ENCODE peak calls at places on chromosomes 12 and 14, in five cellular contexts. N is ovary, D is IMR-90, W is mucosa of descending colon, J is GM12865. K is an unnamed sample.
A peak's percentile ranks its signal among the peaks of the same experiment; 100 is the strongest.

GRCh38 chr12:67035121-67035520 is 234.0 kb upstream of the CAND1 start:
- DNase-seq in N (no peak), D (no peak), W (no peak), J (no peak), K (no peak)

GRCh38 chr12:54984602-54985376 is at the start of gene TESPA1:
- DNase-seq in N (peak; percentile 55), D (no peak), W (peak; percentile 57), J (peak; percentile 94), K (no peak)

GRCh38 chr14:34616360-34616759 is 13.6 kb downstream of the SNX6 start:
- DNase-seq in N (no peak), D (no peak), W (no peak), J (no peak), K (no peak)

GRCh38 chr12:31591308-31591901 is 469 bp upstream of the DENND5B start:
- DNase-seq in N (no peak), D (no peak), W (no peak), J (peak; percentile 85), K (peak; percentile 25)

GRCh38 chr12:52050771-52051541 is at the start of gene NR4A1:
- DNase-seq in N (peak; percentile 100), D (peak; percentile 95), W (peak; percentile 99), J (peak; percentile 91), K (peak; percentile 94)

GRCh38 chr12:28569698-28570411 is 379.6 kb downstream of the CCDC91 start:
- DNase-seq in N (no peak), D (peak; percentile 80), W (no peak), J (no peak), K (peak; percentile 97)

GRCh38 chr12:106138646-106139421 is at the start of gene NUAK1:
- DNase-seq in N (peak; percentile 68), D (peak; percentile 45), W (peak; percentile 77), J (no peak), K (peak; percentile 82)

GRCh38 chr12:110816761-110817160 is 30.0 kb upstream of the CCDC63 start:
- DNase-seq in N (no peak), D (no peak), W (no peak), J (no peak), K (no peak)

GRCh38 chr12:6234906-6235305 is 34.7 kb downstream of the CD9 start:
- DNase-seq in N (no peak), D (no peak), W (no peak), J (no peak), K (no peak)

GRCh38 chr14:80927385-80927989 is 14.1 kb downstream of the CEP128 start:
- DNase-seq in N (no peak), D (no peak), W (no peak), J (no peak), K (no peak)

GRCh38 chr12:89949457-89950195 is 241.0 kb upstream of the ATP2B1 start:
- DNase-seq in N (peak; percentile 19), D (peak; percentile 64), W (no peak), J (peak; percentile 93), K (peak; percentile 81)

GRCh38 chr14:101254805-101255764 is 306.2 kb upstream of the DIO3 start:
- DNase-seq in N (peak; percentile 47), D (no peak), W (no peak), J (no peak), K (no peak)

GRCh38 chr12:31732926-31733548 is 4.2 kb upstream of the AMN1 start:
- DNase-seq in N (no peak), D (peak; percentile 83), W (no peak), J (peak; percentile 79), K (peak; percentile 75)

GRCh38 chr12:38984388-38984787 is 79.0 kb upstream of the CPNE8 start:
- DNase-seq in N (no peak), D (no peak), W (no peak), J (no peak), K (no peak)

GRCh38 chr14:32662234-32662633 is 276.4 kb upstream of the NPAS3 start:
- DNase-seq in N (no peak), D (no peak), W (no peak), J (no peak), K (peak; percentile 26)

GRCh38 chr14:51684760-51685159 is 33.0 kb downstream of the FRMD6 start:
- DNase-seq in N (no peak), D (peak; percentile 44), W (no peak), J (no peak), K (no peak)

GRCh38 chr12:12720637-12721250 is 3.6 kb downstream of the CDKN1B start:
- DNase-seq in N (no peak), D (no peak), W (no peak), J (no peak), K (no peak)

GRCh38 chr12:53623526-53623925 is 2.7 kb downstream of the ATF7 start:
- DNase-seq in N (no peak), D (peak; percentile 66), W (no peak), J (no peak), K (peak; percentile 61)

DNA sequence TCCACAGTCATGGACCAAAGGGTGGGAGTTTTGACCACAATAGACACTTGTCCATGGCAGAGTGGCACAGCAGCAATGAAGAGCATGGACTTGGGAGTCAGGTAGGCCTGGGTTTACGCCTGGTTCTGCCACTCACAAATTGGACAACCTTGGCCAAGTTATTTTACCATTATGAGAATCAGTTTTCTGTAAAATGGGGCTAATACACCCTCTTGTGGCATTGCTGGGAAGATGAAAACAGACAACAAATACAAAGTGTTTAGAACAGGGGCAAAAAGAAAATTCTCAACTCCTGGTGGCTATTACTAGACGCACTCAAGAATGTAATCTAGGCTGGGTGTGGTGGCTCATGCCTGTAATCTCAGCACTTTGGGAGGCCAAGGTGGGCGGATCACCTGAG is 2.6 kb downstream of the C12orf43 start:
- DNase-seq in N (no peak), D (no peak), W (no peak), J (no peak), K (no peak)
- TF ChIP-seq CTCF in N (no peak), D (no peak), W (no peak), J (peak; percentile 6), K (no peak)

GRCh38 chr14:73723799-73724621 is 9.8 kb upstream of the PNMA1 start:
- DNase-seq in N (peak; percentile 88), D (peak; percentile 97), W (no peak), J (peak; percentile 5), K (peak; percentile 99)
- H3K4me3 ChIP-seq in N (no peak overlapping the region), D (no peak overlapping the region), W (no peak overlapping the region), J (no peak overlapping the region), K (peak overlapping the region; percentile 46)

DNA sequence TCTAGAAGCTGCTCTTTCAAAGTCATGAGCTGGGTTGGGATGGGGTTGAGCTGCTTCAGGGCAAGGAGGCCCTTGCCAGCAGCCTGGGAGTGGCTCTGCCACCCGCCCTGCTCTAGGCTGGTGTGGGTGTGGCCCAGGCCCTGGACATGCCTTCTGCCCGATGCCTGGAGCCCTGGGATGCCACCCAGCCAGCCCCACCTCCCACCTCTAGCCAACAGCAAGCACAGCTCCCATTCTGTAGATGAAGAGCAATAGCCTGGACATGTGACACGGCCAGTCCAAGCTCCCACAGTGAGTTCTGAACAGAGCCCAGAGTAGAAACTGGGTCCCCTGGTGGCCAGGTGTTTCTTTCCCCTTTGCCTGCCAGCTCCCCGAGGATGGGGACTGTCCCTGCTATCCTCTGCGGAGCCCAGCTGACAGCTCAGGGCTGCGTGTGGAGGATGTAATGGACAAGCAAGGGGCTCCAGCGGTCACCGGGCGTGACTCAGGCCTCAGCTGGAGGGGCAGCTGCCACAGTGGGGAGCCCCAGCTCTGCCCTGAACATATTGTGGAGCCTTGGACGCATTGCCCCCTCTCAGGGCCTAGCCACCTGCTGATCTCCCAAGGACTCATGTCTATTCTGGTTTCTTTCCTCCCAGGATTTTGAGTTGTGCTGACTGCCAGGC is 165.2 kb downstream of the TSPAN9 start:
- DNase-seq in N (no peak), D (no peak), W (peak; percentile 44), J (no peak), K (no peak)
- TF ChIP-seq CTCF in N (no peak), D (no peak), W (no peak), J (no peak), K (no peak)

GRCh38 chr12:57897296-57897974 is 43.9 kb upstream of the ATP23 start:
- DNase-seq in N (no peak), D (no peak), W (no peak), J (no peak), K (no peak)
- H3K4me3 ChIP-seq in N (peak overlapping the region; percentile 57), D (no peak overlapping the region), W (no peak overlapping the region), J (no peak overlapping the region), K (peak overlapping the region; percentile 57)

DNA sequence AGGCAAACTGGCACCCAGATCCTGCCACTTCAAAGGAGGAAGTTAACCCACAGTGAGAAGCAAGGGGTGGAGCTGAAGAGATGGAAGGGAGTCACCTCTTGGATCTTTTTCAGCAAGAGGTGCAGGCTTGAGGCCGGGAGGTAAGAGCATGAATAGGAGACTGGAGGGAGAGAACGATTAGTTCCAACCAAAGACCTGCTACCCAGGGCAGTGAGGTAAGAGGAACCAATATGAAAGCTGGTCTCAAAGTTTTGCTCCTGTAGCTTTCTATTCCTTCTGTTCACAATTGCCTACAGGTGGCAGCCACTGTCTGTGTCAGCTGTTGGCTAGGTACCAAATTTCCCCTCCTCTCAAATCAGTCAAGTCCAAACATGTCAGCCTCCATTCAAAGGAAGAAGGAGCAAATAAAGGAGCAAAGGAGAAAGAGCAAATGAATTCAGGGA is 14.9 kb upstream of the TAC3 start:
- DNase-seq in N (no peak), D (no peak), W (no peak), J (peak; percentile 68), K (no peak)
- TF ChIP-seq CTCF in N (no peak), D (no peak), W (no peak), J (no peak), K (no peak)

GRCh38 chr14:93892923-93893549 is 34.1 kb upstream of the FAM181A start:
- DNase-seq in N (peak; percentile 78), D (peak; percentile 45), W (peak; percentile 79), J (peak; percentile 61), K (peak; percentile 51)

GRCh38 chr14:93892505-93892839 is 34.7 kb upstream of the FAM181A start:
- DNase-seq in N (no peak), D (no peak), W (no peak), J (no peak), K (no peak)

GRCh38 chr14:93891756-93892504 is 35.2 kb upstream of the FAM181A start:
- DNase-seq in N (no peak), D (no peak), W (no peak), J (no peak), K (no peak)

GRCh38 chr14:93894992-93895391 is 32.2 kb upstream of the FAM181A start:
- DNase-seq in N (no peak), D (no peak), W (no peak), J (no peak), K (no peak)

GRCh38 chr14:93893550-93894329 is 33.4 kb upstream of the FAM181A start:
- DNase-seq in N (no peak), D (no peak), W (no peak), J (no peak), K (peak; percentile 17)
- H3K4me3 ChIP-seq in N (no peak overlapping the region), D (no peak overlapping the region), W (no peak overlapping the region), J (no peak overlapping the region), K (no peak overlapping the region)

K was measured in AG10803.